ENCODE peak calls at places on chromosome 1, in nine cellular contexts. J, N, E, Y, Q, W, M, H and G are unnamed samples.

GRCh38 chr1:42915456-42915855 is 43.2 kb downstream of the SLC2A1 start:
- DNase-seq in H (no peak), E (no peak), W (no peak), Q (no peak), M (no peak), J (no peak), N (no peak), Y (no peak), G (no peak)

GRCh38 chr1:151371744-151372410 is 628 bp downstream of the SELENBP1 start:
- DNase-seq in M (peak; percentile 76), J (peak; percentile 10), Q (no peak), E (no peak), W (peak; percentile 78), N (peak; percentile 83), Y (no peak), H (no peak), G (no peak)

GRCh38 chr1:28409066-28409465 is 39.5 kb downstream of the PHACTR4 start:
- DNase-seq in N (no peak), H (no peak), E (no peak), Y (no peak), M (no peak), Q (no peak), W (no peak), J (no peak), G (no peak)

GRCh38 chr1:111045033-111045722 is 81.5 kb upstream of the LRIF1 start:
- DNase-seq in Y (peak; percentile 14), M (no peak), Q (no peak), W (no peak), N (no peak), E (no peak), H (no peak), J (no peak), G (no peak)

GRCh38 chr1:69523032-69523431 is 44.7 kb upstream of the LRRC7 start:
- DNase-seq in Q (no peak), H (no peak), J (peak; percentile 89), M (peak; percentile 94), E (no peak), W (no peak), N (no peak), Y (no peak), G (no peak)

GRCh38 chr1:46487818-46488218 is 1.8 kb upstream of the DMBX1 start:
- DNase-seq in W (no peak), M (no peak), Y (no peak), H (no peak), E (no peak), N (no peak), Q (no peak), J (no peak), G (no peak)

GRCh38 chr1:175073633-175074032 is 6.0 kb downstream of the TNN start:
- DNase-seq in H (no peak), W (no peak), Q (no peak), M (no peak), E (no peak), Y (no peak), N (no peak), J (no peak), G (no peak)

GRCh38 chr1:202688401-202688800 is 21.9 kb downstream of the SYT2 start:
- DNase-seq in W (no peak), Q (no peak), E (no peak), N (no peak), J (no peak), Y (no peak), M (no peak), H (no peak), G (no peak)

GRCh38 chr1:224737353-224737727 is 121.2 kb downstream of the CNIH3 start:
- DNase-seq in W (no peak), N (no peak), Y (no peak), J (no peak), M (no peak), E (no peak), Q (no peak), H (no peak), G (no peak)

GRCh38 chr1:234721476-234722266 is 111.7 kb upstream of the IRF2BP2 start:
- DNase-seq in H (no peak), Q (no peak), J (peak; percentile 91), W (peak; percentile 77), N (no peak), Y (no peak), E (no peak), M (peak; percentile 95), G (no peak)

GRCh38 chr1:53454019-53454418 is 5.2 kb upstream of the DMRTB1 start:
- DNase-seq in N (no peak), Y (no peak), W (no peak), E (no peak), J (no peak), H (no peak), Q (no peak), M (no peak), G (no peak)

GRCh38 chr1:68231627-68232303 is 558 bp downstream of the WLS start:
- DNase-seq in E (no peak), N (peak; percentile 59), J (peak; percentile 85), M (peak; percentile 90), W (peak; percentile 77), Q (no peak), H (no peak), Y (no peak), G (no peak)

GRCh38 chr1:201476670-201477344 is 7.8 kb upstream of the PHLDA3 start:
- DNase-seq in N (no peak), Y (peak; percentile 52), E (no peak), M (no peak), W (no peak), H (no peak), Q (no peak), J (no peak), G (no peak)

GRCh38 chr1:65148548-65149390 is 766 bp downstream of the AK4 start:
- DNase-seq in Q (no peak), W (peak; percentile 61), Y (peak; percentile 78), M (peak; percentile 3), N (peak; percentile 57), H (no peak), J (peak; percentile 49), E (no peak), G (no peak)

GRCh38 chr1:111513410-111514020 is 10.1 kb upstream of the ADORA3 start:
- DNase-seq in W (no peak), J (no peak), Y (no peak), N (no peak), H (no peak), M (no peak), E (no peak), Q (no peak), G (no peak)

GRCh38 chr1:187630653-187631380 is 802.1 kb downstream of the PLA2G4A start:
- DNase-seq in J (no peak), N (no peak), M (no peak), Y (no peak), E (no peak), Q (no peak), H (no peak), W (no peak), G (no peak)

GRCh38 chr1:9280015-9280860 is 12.5 kb upstream of the SPSB1 start:
- DNase-seq in N (no peak), M (peak; percentile 89), E (no peak), Q (no peak), W (no peak), Y (peak; percentile 66), J (peak; percentile 93), H (peak; percentile 22), G (no peak)

GRCh38 chr1:160945079-160945478 is 9.5 kb downstream of the ITLN2 start:
- DNase-seq in M (no peak), J (no peak), E (no peak), Q (no peak), Y (no peak), W (no peak), N (no peak), H (no peak), G (no peak)

GRCh38 chr1:183330335-183330734 is 87.8 kb downstream of the NMNAT2 start:
- DNase-seq in W (no peak), H (no peak), N (no peak), M (no peak), Q (no peak), J (no peak), E (no peak), Y (no peak), G (no peak)

GRCh38 chr1:58968360-58968952 is 184.6 kb upstream of the JUN start:
- DNase-seq in E (no peak), N (peak; percentile 8), Q (no peak), H (peak; percentile 6), J (peak; percentile 55), Y (peak; percentile 49), M (peak; percentile 82), W (peak; percentile 88), G (peak; percentile 62)

GRCh38 chr1:49651136-49651535 is 372.6 kb downstream of the AGBL4 start:
- DNase-seq in Y (no peak), N (no peak), E (no peak), J (no peak), W (no peak), Q (no peak), H (no peak), M (no peak), G (no peak)

GRCh38 chr1:26602378-26602959 is 72.9 kb downstream of the RPS6KA1 start:
- DNase-seq in J (peak; percentile 68), Q (no peak), W (no peak), Y (peak; percentile 69), H (peak; percentile 45), N (peak; percentile 63), E (no peak), M (peak; percentile 80), G (no peak)

GRCh38 chr1:245301162-245301580 is 146.4 kb downstream of the KIF26B start:
- DNase-seq in W (no peak), N (no peak), Y (no peak), J (no peak), E (no peak), Q (no peak), H (no peak), M (peak; percentile 45), G (no peak)